ENCODE peak calls at places on chromosomes 11 and 22, in four cellular contexts. One of them, this sample, is unnamed. For H3K9me3, the result is how much of the 10 kb centered on the place peaks cover.

GRCh38 chr11:13271060-13271693 is 6.4 kb upstream of the BMAL1 start:
- DNase-seq in CD8-positive, alpha-beta T cell: no peak
- DNase-seq in cardiac muscle cell: no peak
- DNase-seq in A549: no peak
- DNase-seq in this sample: no peak

GRCh38 chr22:29108137-29108536 is 35.3 kb downstream of the KREMEN1 start:
- DNase-seq in CD8-positive, alpha-beta T cell: no peak
- DNase-seq in cardiac muscle cell: no peak
- DNase-seq in A549: peak
- DNase-seq in this sample: no peak

GRCh38 chr11:13772223-13773046 is 104.0 kb downstream of the FAR1 start:
- DNase-seq in CD8-positive, alpha-beta T cell: no peak
- DNase-seq in cardiac muscle cell: peak
- DNase-seq in A549: peak
- DNase-seq in this sample: no peak

GRCh38 chr11:40118780-40119179 is 1340.7 kb downstream of the LRRC4C start:
- DNase-seq in CD8-positive, alpha-beta T cell: no peak
- DNase-seq in cardiac muscle cell: no peak
- DNase-seq in A549: no peak
- DNase-seq in this sample: no peak

GRCh38 chr11:111069076-111069475 is 176.4 kb upstream of the POU2AF2 start:
- DNase-seq in CD8-positive, alpha-beta T cell: no peak
- DNase-seq in cardiac muscle cell: no peak
- DNase-seq in A549: peak
- DNase-seq in this sample: no peak

GRCh38 chr11:64227405-64227956 is 1.4 kb downstream of the NUDT22 start:
- DNase-seq in CD8-positive, alpha-beta T cell: no peak
- DNase-seq in cardiac muscle cell: no peak
- DNase-seq in A549: no peak
- DNase-seq in this sample: no peak

GRCh38 chr11:35792846-35793192 is 130.2 kb downstream of the TRIM44 start:
- DNase-seq in CD8-positive, alpha-beta T cell: no peak
- DNase-seq in cardiac muscle cell: no peak
- DNase-seq in A549: no peak
- DNase-seq in this sample: no peak

GRCh38 chr22:19797086-19797485 is 36.5 kb downstream of the TBX1 start:
- DNase-seq in CD8-positive, alpha-beta T cell: no peak
- DNase-seq in cardiac muscle cell: no peak
- DNase-seq in A549: no peak
- DNase-seq in this sample: no peak

GRCh38 chr11:1195690-1196515 is 27.0 kb upstream of the MUC5B start:
- DNase-seq in CD8-positive, alpha-beta T cell: no peak
- DNase-seq in cardiac muscle cell: no peak
- DNase-seq in A549: no peak
- DNase-seq in this sample: no peak
- H3K9me3 ChIP-seq in CD8-positive, alpha-beta T cell: under half
- H3K9me3 ChIP-seq in cardiac muscle cell: under half
- H3K9me3 ChIP-seq in A549: under half
- H3K9me3 ChIP-seq in this sample: under half

DNA sequence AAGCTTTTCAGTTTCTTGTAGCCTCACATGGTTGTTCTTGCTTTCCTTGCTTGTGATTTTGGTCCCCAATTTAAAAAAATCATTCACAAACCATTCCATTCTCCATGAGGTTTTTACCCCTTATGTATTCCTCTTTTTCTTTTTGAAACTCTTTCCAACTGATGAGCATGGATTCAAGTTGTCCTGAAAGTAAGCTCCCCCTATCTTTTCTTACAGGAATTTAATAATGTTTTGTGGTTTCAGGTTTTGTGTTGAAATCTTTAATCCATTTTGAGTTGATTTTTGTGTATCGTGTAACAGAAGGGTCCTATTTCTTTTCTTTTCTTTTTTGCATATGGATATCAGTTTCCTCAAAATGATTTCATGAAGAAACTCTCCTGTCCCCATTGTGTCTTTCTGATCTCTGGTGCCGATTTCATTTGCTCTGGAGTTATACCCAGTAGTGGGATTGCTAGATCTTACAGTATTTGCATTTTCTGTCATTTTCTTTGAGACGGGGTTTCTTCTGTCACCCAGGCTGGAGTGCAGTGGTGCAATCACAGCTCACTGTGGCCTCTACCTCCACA is 58.5 kb downstream of the LRRC74B start:
- DNase-seq in CD8-positive, alpha-beta T cell: no peak
- DNase-seq in cardiac muscle cell: no peak
- DNase-seq in A549: no peak
- DNase-seq in this sample: no peak
- H3K9me3 ChIP-seq in CD8-positive, alpha-beta T cell: under half
- H3K9me3 ChIP-seq in cardiac muscle cell: under half
- H3K9me3 ChIP-seq in A549: under half
- H3K9me3 ChIP-seq in this sample: under half

GRCh38 chr11:74863410-74863809 is 85.5 kb downstream of the XRRA1 start:
- DNase-seq in CD8-positive, alpha-beta T cell: no peak
- DNase-seq in cardiac muscle cell: no peak
- DNase-seq in A549: no peak
- DNase-seq in this sample: no peak
- H3K9me3 ChIP-seq in CD8-positive, alpha-beta T cell: under half
- H3K9me3 ChIP-seq in cardiac muscle cell: under half
- H3K9me3 ChIP-seq in A549: half or more
- H3K9me3 ChIP-seq in this sample: under half

GRCh38 chr11:90756617-90757016 is 533.8 kb upstream of the CHORDC1 start:
- DNase-seq in CD8-positive, alpha-beta T cell: no peak
- DNase-seq in cardiac muscle cell: no peak
- DNase-seq in A549: no peak
- DNase-seq in this sample: no peak

GRCh38 chr11:90757851-90758494 is 535.1 kb upstream of the CHORDC1 start:
- DNase-seq in CD8-positive, alpha-beta T cell: no peak
- DNase-seq in cardiac muscle cell: no peak
- DNase-seq in A549: no peak
- DNase-seq in this sample: no peak

DNA sequence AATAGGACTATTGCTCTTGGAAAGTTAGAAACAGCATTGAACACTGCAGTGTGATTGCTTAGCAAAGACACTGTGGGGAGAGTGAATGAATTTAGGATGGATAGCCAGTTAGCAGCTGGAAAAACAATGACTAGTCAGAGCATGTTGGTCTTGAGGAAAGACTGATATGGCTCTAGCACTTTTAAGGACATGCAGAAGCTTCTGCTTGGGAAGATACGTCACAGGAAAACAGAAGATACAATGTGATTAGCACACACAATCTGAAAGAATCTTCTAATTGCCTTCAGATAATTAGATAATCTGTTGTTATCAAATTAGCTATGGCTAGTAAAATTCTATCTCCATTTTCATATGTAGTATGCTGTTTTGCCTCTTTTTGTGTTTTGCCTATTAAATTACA is 530.7 kb upstream of the CHORDC1 start:
- DNase-seq in CD8-positive, alpha-beta T cell: no peak
- DNase-seq in cardiac muscle cell: no peak
- DNase-seq in A549: no peak
- DNase-seq in this sample: no peak
- H3K9me3 ChIP-seq in CD8-positive, alpha-beta T cell: under half
- H3K9me3 ChIP-seq in cardiac muscle cell: under half
- H3K9me3 ChIP-seq in A549: under half
- H3K9me3 ChIP-seq in this sample: under half

GRCh38 chr11:70595452-70595851 is 197.1 kb downstream of the CTTN start:
- DNase-seq in CD8-positive, alpha-beta T cell: no peak
- DNase-seq in cardiac muscle cell: no peak
- DNase-seq in A549: no peak
- DNase-seq in this sample: no peak
- H3K9me3 ChIP-seq in CD8-positive, alpha-beta T cell: under half
- H3K9me3 ChIP-seq in cardiac muscle cell: under half
- H3K9me3 ChIP-seq in A549: under half
- H3K9me3 ChIP-seq in this sample: under half

DNA sequence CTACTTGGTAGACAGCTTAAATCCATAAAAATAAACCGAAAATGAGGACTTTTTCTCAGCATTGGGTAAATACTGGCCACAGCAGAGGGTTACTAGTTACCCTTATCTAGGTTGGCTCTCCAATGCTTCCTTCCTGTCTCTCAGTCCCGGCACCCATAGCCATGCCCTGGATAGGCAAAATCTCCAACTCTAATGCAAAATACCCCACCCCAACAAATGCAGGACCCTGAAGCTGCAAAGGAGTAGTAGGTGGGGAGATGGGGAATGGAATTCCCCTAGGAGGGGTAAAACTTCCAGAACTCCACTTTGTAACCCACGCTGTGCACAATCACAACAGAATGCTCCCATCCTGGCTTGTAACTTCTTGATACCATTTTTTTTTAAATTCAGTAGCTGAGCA is 2.9 kb downstream of the PAX6 start:
- DNase-seq in CD8-positive, alpha-beta T cell: no peak
- DNase-seq in cardiac muscle cell: no peak
- DNase-seq in A549: no peak
- DNase-seq in this sample: no peak
- H3K9me3 ChIP-seq in CD8-positive, alpha-beta T cell: under half
- H3K9me3 ChIP-seq in cardiac muscle cell: under half
- H3K9me3 ChIP-seq in A549: under half
- H3K9me3 ChIP-seq in this sample: under half

This sample was measured in lung.